ENCODE peak calls at places on chromosomes 1 and 21, in eight cellular contexts. P, N, Q, I, E, B, F and T are unnamed samples.

GRCh38 chr1:161702250-161702649 is 4.8 kb upstream of the FCRLA start:
- DNase-seq in E (peak), Q (no peak), P (no peak), B (no peak), I (no peak), F (no peak), N (no peak), T (no peak)

GRCh38 chr1:33426906-33427305 is 4.0 kb downstream of the PHC2 start:
- DNase-seq in N (no peak), B (no peak), Q (no peak), E (no peak), I (no peak), P (no peak), F (no peak), T (no peak)

GRCh38 chr1:116105996-116106395 is 5.2 kb upstream of the MAB21L3 start:
- DNase-seq in N (no peak), P (no peak), B (no peak), Q (no peak), I (no peak), F (no peak), E (no peak), T (no peak)

GRCh38 chr1:52707927-52708655 is 9.9 kb upstream of the COA7 start:
- DNase-seq in I (no peak), B (peak), P (no peak), E (peak), N (peak), Q (peak), F (peak), T (peak)

GRCh38 chr1:169044971-169045370 is 61.5 kb upstream of the ATP1B1 start:
- DNase-seq in B (no peak), Q (no peak), N (no peak), F (no peak), E (no peak), P (no peak), I (no peak), T (no peak)

GRCh38 chr1:19654886-19655717 is 9.6 kb upstream of the HTR6 start:
- DNase-seq in B (no peak), P (no peak), I (no peak), Q (no peak), F (no peak), N (no peak), E (no peak), T (no peak)

GRCh38 chr1:165057956-165058355 is 298.6 kb downstream of the LMX1A start:
- DNase-seq in I (no peak), E (no peak), B (no peak), N (no peak), P (no peak), Q (no peak), F (no peak), T (no peak)

GRCh38 chr1:175338447-175339135 is 146.0 kb upstream of the KIAA0040 start:
- DNase-seq in B (no peak), P (no peak), E (no peak), I (no peak), N (no peak), Q (no peak), F (peak), T (no peak)

GRCh38 chr1:209809601-209810000 is 3.7 kb upstream of the IRF6 start:
- DNase-seq in I (no peak), F (peak), Q (no peak), P (no peak), N (peak), E (no peak), B (no peak), T (no peak)

GRCh38 chr1:37999434-38000232 is 5.7 kb downstream of the FHL3 start:
- DNase-seq in I (no peak), B (peak), F (peak), E (peak), N (no peak), Q (no peak), P (no peak), T (peak)

GRCh38 chr1:183234660-183235476 is 48.8 kb downstream of the LAMC2 start:
- DNase-seq in F (peak), Q (peak), I (peak), N (peak), E (peak), B (peak), P (peak), T (peak)

GRCh38 chr21:35503646-35504045 is 454.5 kb upstream of the RUNX1 start:
- DNase-seq in F (no peak), N (no peak), P (no peak), E (no peak), B (no peak), Q (no peak), I (no peak), T (peak)

GRCh38 chr1:25174730-25175612 is 57.3 kb downstream of the SYF2 start:
- DNase-seq in E (no peak), P (peak), F (no peak), I (no peak), B (no peak), N (no peak), Q (no peak), T (no peak)

GRCh38 chr21:46157987-46158451 is 2.6 kb upstream of the FTCD start:
- DNase-seq in P (no peak), I (peak), F (no peak), B (no peak), E (no peak), Q (no peak), N (no peak), T (no peak)

GRCh38 chr1:193706763-193707162 is 520.4 kb upstream of the B3GALT2 start:
- DNase-seq in P (no peak), I (no peak), Q (no peak), N (no peak), F (no peak), B (no peak), E (peak), T (no peak)

GRCh38 chr1:166974647-166975345 is 544 bp downstream of the ILDR2 start:
- DNase-seq in F (no peak), I (no peak), Q (no peak), N (no peak), E (no peak), B (no peak), P (no peak), T (no peak)

GRCh38 chr21:45074048-45074817 is at the start of gene ADARB1:
- DNase-seq in B (peak), F (peak), E (peak), P (peak), I (peak), N (peak), Q (no peak), T (peak)

GRCh38 chr1:243729956-243730355 is 120.1 kb downstream of the AKT3 start:
- DNase-seq in I (no peak), E (no peak), F (no peak), Q (no peak), B (no peak), P (no peak), N (no peak), T (no peak)

GRCh38 chr1:44903261-44903660 is 60.2 kb upstream of the PTCH2 start:
- DNase-seq in F (no peak), N (no peak), I (no peak), Q (no peak), B (peak), P (no peak), E (no peak), T (peak)

GRCh38 chr1:146036990-146037646 is 15.6 kb upstream of the HJV start:
- DNase-seq in I (peak), F (peak), N (peak), Q (peak), P (peak), B (peak), E (peak), T (peak)

GRCh38 chr1:18883636-18884418 is 18.5 kb downstream of the ALDH4A1 start:
- DNase-seq in I (peak), N (peak), Q (no peak), B (peak), E (peak), F (peak), P (peak), T (peak)

GRCh38 chr1:174874337-174875053 is 125.3 kb upstream of the CACYBP start:
- DNase-seq in F (no peak), N (no peak), B (no peak), Q (no peak), P (no peak), I (peak), E (no peak), T (no peak)

GRCh38 chr1:37152491-37152890 is 118.2 kb upstream of the GRIK3 start:
- DNase-seq in P (no peak), N (no peak), Q (no peak), E (no peak), I (no peak), B (no peak), F (no peak), T (no peak)

GRCh38 chr1:53619088-53619810 is 119.7 kb downstream of the GLIS1 start:
- DNase-seq in I (peak), B (no peak), N (no peak), P (no peak), E (no peak), F (no peak), Q (no peak), T (no peak)

GRCh38 chr1:171152533-171152932 is 32.6 kb upstream of the FMO2 start:
- DNase-seq in B (no peak), E (no peak), F (peak), P (no peak), I (no peak), N (no peak), Q (no peak), T (no peak)

GRCh38 chr1:99520121-99520520 is 125.8 kb upstream of the PALMD start:
- DNase-seq in I (no peak), N (no peak), B (no peak), E (no peak), Q (no peak), P (no peak), F (no peak), T (no peak)

GRCh38 chr1:32967863-32968571 is 3.4 kb upstream of the RNF19B start:
- DNase-seq in P (no peak), B (peak), Q (no peak), I (no peak), N (no peak), E (peak), F (no peak), T (no peak)